ENCODE peak calls at places on chromosomes 13 and 19, in five cellular contexts. One of them, this sample, is unnamed.

GRCh38 chr13:98586400-98587144 is 9.7 kb upstream of the STK24 start:
- DNase-seq in mesenchymal stem cell: no peak
- DNase-seq in H1: no peak
- DNase-seq in neuronal stem cell: no peak
- DNase-seq in trophoblast cell: no peak
- DNase-seq in this sample: no peak

GRCh38 chr13:61029064-61029463 is 386.6 kb downstream of the PCDH20 start:
- DNase-seq in mesenchymal stem cell: no peak
- DNase-seq in H1: no peak
- DNase-seq in neuronal stem cell: no peak
- DNase-seq in trophoblast cell: no peak
- DNase-seq in this sample: peak

GRCh38 chr19:58317481-58318072 is 9.2 kb upstream of the ZSCAN22 start:
- DNase-seq in mesenchymal stem cell: peak
- DNase-seq in H1: no peak
- DNase-seq in neuronal stem cell: peak
- DNase-seq in trophoblast cell: peak
- DNase-seq in this sample: no peak

GRCh38 chr19:44142014-44142523 is 715 bp downstream of the ZNF234 start:
- DNase-seq in mesenchymal stem cell: peak
- DNase-seq in H1: peak
- DNase-seq in neuronal stem cell: no peak
- DNase-seq in trophoblast cell: peak
- DNase-seq in this sample: no peak

GRCh38 chr19:35509861-35510625 is 3.4 kb downstream of the DMKN start:
- DNase-seq in mesenchymal stem cell: peak
- DNase-seq in H1: peak
- DNase-seq in neuronal stem cell: peak
- DNase-seq in trophoblast cell: peak
- DNase-seq in this sample: peak

GRCh38 chr19:40754611-40755247 is 3.7 kb downstream of the SNRPA start:
- DNase-seq in mesenchymal stem cell: peak
- DNase-seq in H1: no peak
- DNase-seq in neuronal stem cell: no peak
- DNase-seq in trophoblast cell: peak
- DNase-seq in this sample: no peak

GRCh38 chr19:4278460-4278901 is 585 bp upstream of the SHD start:
- DNase-seq in mesenchymal stem cell: no peak
- DNase-seq in H1: no peak
- DNase-seq in neuronal stem cell: no peak
- DNase-seq in trophoblast cell: no peak
- DNase-seq in this sample: no peak

GRCh38 chr19:48772503-48772953 is 17.2 kb downstream of the FGF21 start:
- DNase-seq in mesenchymal stem cell: no peak
- DNase-seq in H1: no peak
- DNase-seq in neuronal stem cell: no peak
- DNase-seq in trophoblast cell: peak
- DNase-seq in this sample: no peak

GRCh38 chr19:49475191-49475932 is 1.3 kb downstream of the FLT3LG start:
- DNase-seq in mesenchymal stem cell: no peak
- DNase-seq in H1: no peak
- DNase-seq in neuronal stem cell: no peak
- DNase-seq in trophoblast cell: no peak
- DNase-seq in this sample: peak

GRCh38 chr13:97562962-97563361 is 129.0 kb downstream of the RAP2A start:
- DNase-seq in mesenchymal stem cell: no peak
- DNase-seq in H1: no peak
- DNase-seq in neuronal stem cell: no peak
- DNase-seq in trophoblast cell: no peak
- DNase-seq in this sample: no peak

GRCh38 chr19:14410775-14411134 is 8.4 kb downstream of the DDX39A start:
- DNase-seq in mesenchymal stem cell: no peak
- DNase-seq in H1: no peak
- DNase-seq in neuronal stem cell: no peak
- DNase-seq in trophoblast cell: no peak
- DNase-seq in this sample: no peak

GRCh38 chr13:102825921-102826706 is 19.7 kb upstream of the ERCC5 start:
- DNase-seq in mesenchymal stem cell: peak
- DNase-seq in H1: no peak
- DNase-seq in neuronal stem cell: no peak
- DNase-seq in trophoblast cell: peak
- DNase-seq in this sample: no peak

GRCh38 chr19:13794388-13794751 is 873 bp upstream of the ZSWIM4 start:
- DNase-seq in mesenchymal stem cell: peak
- DNase-seq in H1: no peak
- DNase-seq in neuronal stem cell: no peak
- DNase-seq in trophoblast cell: peak
- DNase-seq in this sample: no peak

GRCh38 chr13:50126378-50127016 is 111.3 kb downstream of the KCNRG start:
- DNase-seq in mesenchymal stem cell: peak
- DNase-seq in H1: no peak
- DNase-seq in neuronal stem cell: peak
- DNase-seq in trophoblast cell: no peak
- DNase-seq in this sample: peak

GRCh38 chr13:41562083-41562482 is 104.7 kb downstream of the RGCC start:
- DNase-seq in mesenchymal stem cell: peak
- DNase-seq in H1: no peak
- DNase-seq in neuronal stem cell: no peak
- DNase-seq in trophoblast cell: peak
- DNase-seq in this sample: no peak

GRCh38 chr13:19862511-19863313 is 737 bp downstream of the ZMYM5 start:
- DNase-seq in mesenchymal stem cell: peak
- DNase-seq in H1: peak
- DNase-seq in neuronal stem cell: peak
- DNase-seq in trophoblast cell: peak
- DNase-seq in this sample: peak

GRCh38 chr13:43805071-43805468 is 18.3 kb upstream of the ENOX1 start:
- DNase-seq in mesenchymal stem cell: peak
- DNase-seq in H1: no peak
- DNase-seq in neuronal stem cell: no peak
- DNase-seq in trophoblast cell: peak
- DNase-seq in this sample: no peak

GRCh38 chr19:47581605-47582319 is 8.8 kb upstream of the ZNF541 start:
- DNase-seq in mesenchymal stem cell: no peak
- DNase-seq in H1: no peak
- DNase-seq in neuronal stem cell: no peak
- DNase-seq in trophoblast cell: no peak
- DNase-seq in this sample: no peak

GRCh38 chr19:15828121-15828620 is 12.7 kb upstream of the OR10H1 start:
- DNase-seq in mesenchymal stem cell: no peak
- DNase-seq in H1: no peak
- DNase-seq in neuronal stem cell: no peak
- DNase-seq in trophoblast cell: peak
- DNase-seq in this sample: no peak

GRCh38 chr13:48478401-48478800 is 54.5 kb downstream of the RCBTB2 start:
- DNase-seq in mesenchymal stem cell: no peak
- DNase-seq in H1: no peak
- DNase-seq in neuronal stem cell: no peak
- DNase-seq in trophoblast cell: peak
- DNase-seq in this sample: no peak

GRCh38 chr19:10085641-10086031 is 481 bp upstream of the SHFL start:
- DNase-seq in mesenchymal stem cell: no peak
- DNase-seq in H1: no peak
- DNase-seq in neuronal stem cell: no peak
- DNase-seq in trophoblast cell: no peak
- DNase-seq in this sample: no peak

GRCh38 chr19:12733369-12733896 is 1.1 kb downstream of the TRIR start:
- DNase-seq in mesenchymal stem cell: peak
- DNase-seq in H1: no peak
- DNase-seq in neuronal stem cell: peak
- DNase-seq in trophoblast cell: peak
- DNase-seq in this sample: no peak

GRCh38 chr19:10719466-10719961 is 1.6 kb downstream of the DNM2 start:
- DNase-seq in mesenchymal stem cell: peak
- DNase-seq in H1: no peak
- DNase-seq in neuronal stem cell: no peak
- DNase-seq in trophoblast cell: peak
- DNase-seq in this sample: no peak

GRCh38 chr19:15954820-15955219 is 6.0 kb downstream of the OR10H4 start:
- DNase-seq in mesenchymal stem cell: no peak
- DNase-seq in H1: no peak
- DNase-seq in neuronal stem cell: no peak
- DNase-seq in trophoblast cell: no peak
- DNase-seq in this sample: no peak

GRCh38 chr19:621819-622218 is 11.5 kb downstream of the POLRMT start:
- DNase-seq in mesenchymal stem cell: no peak
- DNase-seq in H1: no peak
- DNase-seq in neuronal stem cell: no peak
- DNase-seq in trophoblast cell: no peak
- DNase-seq in this sample: no peak

GRCh38 chr13:28002886-28003698 is 14.6 kb upstream of the URAD start:
- DNase-seq in mesenchymal stem cell: no peak
- DNase-seq in H1: no peak
- DNase-seq in neuronal stem cell: no peak
- DNase-seq in trophoblast cell: peak
- DNase-seq in this sample: no peak

GRCh38 chr13:42035905-42036521 is 12.4 kb upstream of the DGKH start:
- DNase-seq in mesenchymal stem cell: no peak
- DNase-seq in H1: no peak
- DNase-seq in neuronal stem cell: no peak
- DNase-seq in trophoblast cell: no peak
- DNase-seq in this sample: no peak

GRCh38 chr13:113086031-113086750 is 19.4 kb upstream of the F7 start:
- DNase-seq in mesenchymal stem cell: no peak
- DNase-seq in H1: no peak
- DNase-seq in neuronal stem cell: no peak
- DNase-seq in trophoblast cell: no peak
- DNase-seq in this sample: peak

GRCh38 chr19:33316521-33317284 is 14.4 kb upstream of the CEBPA start:
- DNase-seq in mesenchymal stem cell: no peak
- DNase-seq in H1: no peak
- DNase-seq in neuronal stem cell: no peak
- DNase-seq in trophoblast cell: peak
- DNase-seq in this sample: no peak

GRCh38 chr13:89923052-89923451 is 1424.4 kb upstream of the MIR17HG start:
- DNase-seq in mesenchymal stem cell: no peak
- DNase-seq in H1: no peak
- DNase-seq in neuronal stem cell: no peak
- DNase-seq in trophoblast cell: no peak
- DNase-seq in this sample: no peak

GRCh38 chr13:19586904-19587634 is 25.7 kb upstream of the TPTE2 start:
- DNase-seq in mesenchymal stem cell: no peak
- DNase-seq in H1: no peak
- DNase-seq in neuronal stem cell: no peak
- DNase-seq in trophoblast cell: peak
- DNase-seq in this sample: no peak

GRCh38 chr13:75016225-75016624 is 465.7 kb downstream of the TBC1D4 start:
- DNase-seq in mesenchymal stem cell: no peak
- DNase-seq in H1: no peak
- DNase-seq in neuronal stem cell: no peak
- DNase-seq in trophoblast cell: no peak
- DNase-seq in this sample: no peak

GRCh38 chr19:11530432-11530831 is 1.5 kb upstream of the ECSIT start:
- DNase-seq in mesenchymal stem cell: peak
- DNase-seq in H1: peak
- DNase-seq in neuronal stem cell: no peak
- DNase-seq in trophoblast cell: peak
- DNase-seq in this sample: peak

DNA sequence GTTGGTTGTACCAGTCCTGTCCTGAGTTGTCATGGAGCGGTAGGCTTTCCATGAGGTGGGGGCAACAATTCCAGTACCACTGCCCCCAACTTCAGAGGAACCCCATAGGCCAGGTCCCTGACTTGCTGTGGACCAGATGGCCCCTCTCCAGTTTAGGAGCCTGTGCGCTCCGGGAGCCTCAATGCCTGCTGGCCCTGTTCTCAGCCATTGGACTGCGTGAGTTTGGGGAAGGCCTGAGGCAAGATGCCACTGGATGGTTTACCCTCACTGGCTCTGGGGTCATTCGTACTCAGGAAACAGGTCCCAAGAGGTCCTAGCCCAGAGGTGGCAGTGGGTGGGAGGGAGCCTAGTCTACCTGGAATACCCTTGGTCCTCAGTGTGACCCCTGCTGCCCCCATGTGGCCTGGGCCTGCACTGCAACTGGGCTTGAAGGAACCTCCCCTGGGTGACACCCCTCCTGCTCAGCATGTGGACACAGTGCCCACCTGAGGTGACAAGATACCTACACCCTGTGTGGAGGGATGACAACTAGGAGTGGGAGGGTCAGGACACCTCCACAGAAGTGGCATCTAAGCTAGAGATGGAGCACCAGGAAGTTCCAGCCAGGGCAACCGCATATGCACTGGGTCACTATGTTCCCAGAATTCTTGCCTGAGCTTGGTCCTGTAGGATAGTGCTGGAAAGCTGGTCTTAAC is 6.0 kb upstream of the PRR19 start:
- DNase-seq in mesenchymal stem cell: peak
- DNase-seq in H1: peak
- DNase-seq in neuronal stem cell: peak
- DNase-seq in trophoblast cell: peak
- DNase-seq in this sample: peak
- H2AK5ac ChIP-seq in mesenchymal stem cell: no peak
- H2AK5ac ChIP-seq in H1: no peak
- H2AK5ac ChIP-seq in neuronal stem cell: no peak
- H2AK5ac ChIP-seq in trophoblast cell: no peak
- H2AK5ac ChIP-seq in this sample: no peak

GRCh38 chr13:24277721-24278120 is 31.7 kb upstream of the C1QTNF9 start:
- DNase-seq in mesenchymal stem cell: no peak
- DNase-seq in H1: no peak
- DNase-seq in neuronal stem cell: no peak
- DNase-seq in trophoblast cell: no peak
- DNase-seq in this sample: no peak
- H3K23ac ChIP-seq in mesenchymal stem cell: no peak
- H3K23ac ChIP-seq in H1: no peak
- H3K23ac ChIP-seq in neuronal stem cell: no peak
- H3K23ac ChIP-seq in trophoblast cell: no peak
- H3K23ac ChIP-seq in this sample: no peak

DNA sequence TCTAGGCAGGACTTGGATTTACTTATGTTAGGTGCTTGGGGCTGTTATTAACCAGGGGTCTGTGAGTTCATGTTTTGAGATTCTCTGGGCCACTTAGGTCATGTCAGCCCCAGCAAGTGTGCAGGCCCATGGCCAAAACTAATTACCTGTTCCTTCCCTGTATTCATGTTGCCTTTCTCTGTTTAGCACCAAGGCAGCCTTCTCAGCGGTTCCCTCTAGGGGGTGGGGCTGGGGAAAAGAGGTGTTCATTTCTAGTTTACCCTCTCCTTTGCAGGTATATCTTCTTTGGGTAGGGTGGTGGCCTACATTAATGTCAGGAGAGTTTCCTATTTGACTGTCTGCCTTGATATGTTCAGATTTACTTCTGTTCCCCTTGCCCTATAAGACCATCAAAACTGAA is 61.7 kb downstream of the PDS5B start:
- DNase-seq in mesenchymal stem cell: no peak
- DNase-seq in H1: no peak
- DNase-seq in neuronal stem cell: no peak
- DNase-seq in trophoblast cell: no peak
- DNase-seq in this sample: no peak
- H2BK12ac ChIP-seq in mesenchymal stem cell: no peak
- H2BK12ac ChIP-seq in H1: no peak
- H2BK12ac ChIP-seq in neuronal stem cell: no peak
- H2BK12ac ChIP-seq in trophoblast cell: no peak
- H2BK12ac ChIP-seq in this sample: no peak

DNA sequence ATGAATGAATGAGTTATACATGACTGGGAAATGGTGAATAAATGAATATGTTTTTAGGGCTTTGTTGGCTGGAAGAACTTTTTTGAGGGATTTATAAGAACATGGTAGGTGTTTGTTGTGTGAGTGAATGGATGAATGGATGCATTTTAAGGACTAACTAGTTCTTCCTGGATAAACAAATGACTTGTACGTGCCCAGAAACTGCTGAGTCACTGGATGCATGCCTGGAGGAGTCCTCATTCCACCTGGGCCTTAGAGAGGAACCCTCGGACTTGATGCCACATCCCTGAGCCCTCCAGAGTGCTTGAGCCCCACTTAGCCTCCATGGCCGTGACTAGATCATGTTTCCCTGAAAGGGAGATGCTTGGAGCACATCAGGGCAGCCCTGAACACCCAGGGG is 153.4 kb downstream of the DPF1 start:
- DNase-seq in mesenchymal stem cell: peak
- DNase-seq in H1: no peak
- DNase-seq in neuronal stem cell: no peak
- DNase-seq in trophoblast cell: peak
- DNase-seq in this sample: no peak
- H2AK5ac ChIP-seq in mesenchymal stem cell: peak
- H2AK5ac ChIP-seq in H1: no peak
- H2AK5ac ChIP-seq in neuronal stem cell: no peak
- H2AK5ac ChIP-seq in trophoblast cell: no peak
- H2AK5ac ChIP-seq in this sample: no peak

This sample was measured in H9.